ENCODE peak calls at places on chromosomes 13 and 19, in five cellular contexts. One of them, this sample, is unnamed.

GRCh38 chr19:17610384-17610783 is 54.9 kb downstream of the COLGALT1 start:
- DNase-seq in HCT116: peak
- DNase-seq in non-pigmented ciliary epithelial cell: no peak
- DNase-seq in activated CD4-positive, CD25-positive, alpha-beta regulatory T cell: no peak
- DNase-seq in hippocampal formation: no peak
- DNase-seq in this sample: no peak

GRCh38 chr19:45591004-45591637 is 6.5 kb upstream of the OPA3 start:
- DNase-seq in hippocampal formation: no peak
- DNase-seq in activated CD4-positive, CD25-positive, alpha-beta regulatory T cell: no peak
- DNase-seq in non-pigmented ciliary epithelial cell: no peak
- DNase-seq in HCT116: no peak
- DNase-seq in this sample: no peak

GRCh38 chr19:18798384-18799352 is 7.6 kb upstream of the COMP start:
- DNase-seq in activated CD4-positive, CD25-positive, alpha-beta regulatory T cell: no peak
- DNase-seq in HCT116: no peak
- DNase-seq in non-pigmented ciliary epithelial cell: no peak
- DNase-seq in hippocampal formation: no peak
- DNase-seq in this sample: no peak

GRCh38 chr19:37980419-37980975 is 73.5 kb downstream of the SIPA1L3 start:
- DNase-seq in HCT116: no peak
- DNase-seq in non-pigmented ciliary epithelial cell: no peak
- DNase-seq in activated CD4-positive, CD25-positive, alpha-beta regulatory T cell: no peak
- DNase-seq in hippocampal formation: no peak
- DNase-seq in this sample: no peak

GRCh38 chr19:6424190-6424938 is at the start of gene KHSRP:
- DNase-seq in HCT116: no peak
- DNase-seq in non-pigmented ciliary epithelial cell: no peak
- DNase-seq in activated CD4-positive, CD25-positive, alpha-beta regulatory T cell: no peak
- DNase-seq in hippocampal formation: no peak
- DNase-seq in this sample: no peak

GRCh38 chr13:108060111-108060510 is 155.2 kb downstream of the LIG4 start:
- DNase-seq in activated CD4-positive, CD25-positive, alpha-beta regulatory T cell: no peak
- DNase-seq in HCT116: no peak
- DNase-seq in non-pigmented ciliary epithelial cell: no peak
- DNase-seq in hippocampal formation: no peak
- DNase-seq in this sample: no peak

GRCh38 chr13:40595693-40596092 is 70.7 kb downstream of the FOXO1 start:
- DNase-seq in hippocampal formation: no peak
- DNase-seq in non-pigmented ciliary epithelial cell: no peak
- DNase-seq in activated CD4-positive, CD25-positive, alpha-beta regulatory T cell: no peak
- DNase-seq in HCT116: no peak
- DNase-seq in this sample: no peak

GRCh38 chr19:38173324-38174041 is 50.5 kb downstream of the DPF1 start:
- DNase-seq in non-pigmented ciliary epithelial cell: no peak
- DNase-seq in HCT116: no peak
- DNase-seq in activated CD4-positive, CD25-positive, alpha-beta regulatory T cell: no peak
- DNase-seq in hippocampal formation: peak
- DNase-seq in this sample: no peak

GRCh38 chr19:18422530-18423191 is 3.5 kb downstream of the SSBP4 start:
- DNase-seq in non-pigmented ciliary epithelial cell: no peak
- DNase-seq in activated CD4-positive, CD25-positive, alpha-beta regulatory T cell: no peak
- DNase-seq in HCT116: no peak
- DNase-seq in hippocampal formation: no peak
- DNase-seq in this sample: no peak

GRCh38 chr13:25249001-25249543 is 38.2 kb downstream of the MTMR6 start:
- DNase-seq in hippocampal formation: peak
- DNase-seq in non-pigmented ciliary epithelial cell: peak
- DNase-seq in HCT116: no peak
- DNase-seq in activated CD4-positive, CD25-positive, alpha-beta regulatory T cell: no peak
- DNase-seq in this sample: no peak

GRCh38 chr13:94700051-94700535 is 12.3 kb downstream of the SOX21 start:
- DNase-seq in non-pigmented ciliary epithelial cell: no peak
- DNase-seq in activated CD4-positive, CD25-positive, alpha-beta regulatory T cell: no peak
- DNase-seq in hippocampal formation: no peak
- DNase-seq in HCT116: no peak
- DNase-seq in this sample: no peak

GRCh38 chr13:33676700-33677048 is 141.3 kb upstream of the RFC3 start:
- DNase-seq in activated CD4-positive, CD25-positive, alpha-beta regulatory T cell: no peak
- DNase-seq in non-pigmented ciliary epithelial cell: peak
- DNase-seq in hippocampal formation: no peak
- DNase-seq in HCT116: no peak
- DNase-seq in this sample: no peak

GRCh38 chr13:111418101-111418500 is 97.7 kb downstream of the TEX29 start:
- DNase-seq in hippocampal formation: no peak
- DNase-seq in activated CD4-positive, CD25-positive, alpha-beta regulatory T cell: no peak
- DNase-seq in non-pigmented ciliary epithelial cell: no peak
- DNase-seq in HCT116: no peak
- DNase-seq in this sample: no peak

GRCh38 chr13:79404985-79405384 is 1.1 kb downstream of the RBM26 start:
- DNase-seq in activated CD4-positive, CD25-positive, alpha-beta regulatory T cell: no peak
- DNase-seq in non-pigmented ciliary epithelial cell: no peak
- DNase-seq in HCT116: no peak
- DNase-seq in hippocampal formation: no peak
- DNase-seq in this sample: no peak

GRCh38 chr19:19224852-19225494 is 13.2 kb downstream of the NCAN start:
- DNase-seq in HCT116: peak
- DNase-seq in activated CD4-positive, CD25-positive, alpha-beta regulatory T cell: peak
- DNase-seq in non-pigmented ciliary epithelial cell: peak
- DNase-seq in hippocampal formation: no peak
- DNase-seq in this sample: peak

GRCh38 chr19:46845959-46846459 is 4.6 kb downstream of the AP2S1 start:
- DNase-seq in non-pigmented ciliary epithelial cell: no peak
- DNase-seq in activated CD4-positive, CD25-positive, alpha-beta regulatory T cell: no peak
- DNase-seq in HCT116: no peak
- DNase-seq in hippocampal formation: no peak
- DNase-seq in this sample: no peak

GRCh38 chr13:74966814-74967213 is 515.2 kb downstream of the TBC1D4 start:
- DNase-seq in activated CD4-positive, CD25-positive, alpha-beta regulatory T cell: no peak
- DNase-seq in HCT116: no peak
- DNase-seq in hippocampal formation: peak
- DNase-seq in non-pigmented ciliary epithelial cell: no peak
- DNase-seq in this sample: no peak

GRCh38 chr13:27171830-27172494 is 351 bp upstream of the USP12 start:
- DNase-seq in activated CD4-positive, CD25-positive, alpha-beta regulatory T cell: peak
- DNase-seq in hippocampal formation: peak
- DNase-seq in HCT116: peak
- DNase-seq in non-pigmented ciliary epithelial cell: no peak
- DNase-seq in this sample: peak

GRCh38 chr19:34818270-34818669 is 45.3 kb upstream of the ZNF599 start:
- DNase-seq in activated CD4-positive, CD25-positive, alpha-beta regulatory T cell: no peak
- DNase-seq in non-pigmented ciliary epithelial cell: no peak
- DNase-seq in HCT116: no peak
- DNase-seq in hippocampal formation: no peak
- DNase-seq in this sample: no peak

GRCh38 chr13:95298971-95299627 is 2.2 kb downstream of the ABCC4 start:
- DNase-seq in HCT116: peak
- DNase-seq in activated CD4-positive, CD25-positive, alpha-beta regulatory T cell: no peak
- DNase-seq in non-pigmented ciliary epithelial cell: peak
- DNase-seq in hippocampal formation: no peak
- DNase-seq in this sample: no peak

GRCh38 chr19:46067691-46068090 is 26.9 kb upstream of the IGFL4 start:
- DNase-seq in hippocampal formation: no peak
- DNase-seq in activated CD4-positive, CD25-positive, alpha-beta regulatory T cell: no peak
- DNase-seq in HCT116: no peak
- DNase-seq in non-pigmented ciliary epithelial cell: no peak
- DNase-seq in this sample: no peak

GRCh38 chr19:19342086-19343015 is 21.7 kb downstream of the MAU2 start:
- DNase-seq in hippocampal formation: no peak
- DNase-seq in HCT116: peak
- DNase-seq in activated CD4-positive, CD25-positive, alpha-beta regulatory T cell: no peak
- DNase-seq in non-pigmented ciliary epithelial cell: no peak
- DNase-seq in this sample: no peak

GRCh38 chr13:40376867-40377266 is 289.6 kb downstream of the FOXO1 start:
- DNase-seq in activated CD4-positive, CD25-positive, alpha-beta regulatory T cell: no peak
- DNase-seq in HCT116: no peak
- DNase-seq in non-pigmented ciliary epithelial cell: no peak
- DNase-seq in hippocampal formation: no peak
- DNase-seq in this sample: no peak

GRCh38 chr13:80448725-80449124 is 107.8 kb upstream of the SPRY2 start:
- DNase-seq in HCT116: no peak
- DNase-seq in non-pigmented ciliary epithelial cell: no peak
- DNase-seq in hippocampal formation: no peak
- DNase-seq in activated CD4-positive, CD25-positive, alpha-beta regulatory T cell: no peak
- DNase-seq in this sample: no peak

GRCh38 chr19:11125994-11126685 is 29.4 kb downstream of the SPC24 start:
- DNase-seq in activated CD4-positive, CD25-positive, alpha-beta regulatory T cell: peak
- DNase-seq in hippocampal formation: peak
- DNase-seq in HCT116: peak
- DNase-seq in non-pigmented ciliary epithelial cell: no peak
- DNase-seq in this sample: peak